ENCODE peak calls at places on chromosomes 11 and 22, in six cellular contexts. V is astrocyte of the spinal cord, J is H1, Y is mucosa of descending colon, A is upper lobe of right lung, F is astrocyte of the cerebellum. C is an unnamed sample.

GRCh38 chr22:48475661-48476345 is 1351.9 kb downstream of the BRD1 start:
- DNase-seq in A (peak; percentile 45), F (no peak), V (no peak), J (no peak), Y (no peak), C (no peak)

GRCh38 chr11:76236092-76237026 is 30.1 kb upstream of the WNT11 start:
- DNase-seq in Y (no peak), A (peak; percentile 84), J (peak; percentile 88), F (peak; percentile 20), V (no peak), C (no peak)

GRCh38 chr11:14339356-14339755 is 19.6 kb downstream of the RRAS2 start:
- DNase-seq in A (no peak), J (no peak), Y (no peak), F (no peak), V (no peak), C (no peak)

GRCh38 chr11:125164422-125165110 is at the start of gene PKNOX2:
- DNase-seq in F (peak; percentile 52), Y (peak; percentile 74), A (peak; percentile 86), J (peak; percentile 93), V (peak; percentile 81), C (peak; percentile 89)

GRCh38 chr11:74388678-74389327 is 9.4 kb downstream of the PGM2L1 start:
- DNase-seq in F (peak; percentile 29), Y (no peak), V (peak; percentile 57), J (peak; percentile 61), A (no peak), C (no peak)

GRCh38 chr11:124199702-124200101 is 16.6 kb downstream of the OR10D3 start:
- DNase-seq in J (no peak), A (no peak), F (peak; percentile 1), Y (no peak), V (peak; percentile 48), C (no peak)

GRCh38 chr22:40507491-40507890 is 129.0 kb downstream of the MRTFA start:
- DNase-seq in Y (no peak), A (no peak), F (no peak), J (no peak), V (no peak), C (no peak)

GRCh38 chr11:83801799-83802198 is 515.6 kb upstream of the CCDC90B start:
- DNase-seq in F (no peak), J (no peak), Y (no peak), A (no peak), V (no peak), C (no peak)

GRCh38 chr22:29158546-29158945 is 47.1 kb upstream of the EMID1 start:
- DNase-seq in F (peak; percentile 53), A (peak; percentile 11), J (no peak), Y (no peak), V (peak; percentile 6), C (no peak)

GRCh38 chr22:29715240-29715639 is 4.6 kb upstream of the CABP7 start:
- DNase-seq in V (no peak), Y (no peak), A (no peak), F (no peak), J (no peak), C (no peak)

GRCh38 chr22:33958741-33959140 is 38.5 kb upstream of the LARGE1 start:
- DNase-seq in A (no peak), Y (no peak), J (no peak), F (no peak), V (no peak), C (no peak)

GRCh38 chr11:45752136-45752535 is 52.8 kb upstream of the SLC35C1 start:
- DNase-seq in A (no peak), Y (no peak), V (no peak), J (no peak), F (no peak), C (no peak)

GRCh38 chr11:45745065-45745811 is 59.7 kb upstream of the SLC35C1 start:
- DNase-seq in F (no peak), A (no peak), J (no peak), Y (peak; percentile 30), V (no peak), C (no peak)

GRCh38 chr11:45750439-45750838 is 54.5 kb upstream of the SLC35C1 start:
- DNase-seq in A (peak; percentile 39), J (no peak), F (no peak), Y (no peak), V (no peak), C (no peak)

GRCh38 chr11:45751430-45751829 is 53.5 kb upstream of the SLC35C1 start:
- DNase-seq in Y (no peak), J (peak; percentile 51), A (no peak), V (no peak), F (no peak), C (no peak)

GRCh38 chr11:45748801-45749200 is 56.1 kb upstream of the SLC35C1 start:
- DNase-seq in Y (no peak), V (no peak), A (no peak), J (no peak), F (no peak), C (no peak)
- TF ChIP-seq CTCF in Y (no peak), V (no peak), A (no peak), J (no peak), F (no peak), C (no peak)

GRCh38 chr11:42543844-42544243 is 768.0 kb upstream of the API5 start:
- DNase-seq in J (no peak), V (no peak), F (no peak), Y (no peak), A (no peak), C (no peak)
- TF ChIP-seq CTCF in J (no peak), V (no peak), F (no peak), Y (no peak), A (no peak), C (no peak)

GRCh38 chr22:24106385-24107381 is 74.6 kb upstream of the SUSD2 start:
- DNase-seq in V (no peak), J (peak; percentile 49), F (no peak), A (no peak), Y (peak; percentile 39), C (no peak)

GRCh38 chr22:24109649-24110048 is 71.6 kb upstream of the SUSD2 start:
- DNase-seq in Y (no peak), A (no peak), J (no peak), F (no peak), V (no peak), C (no peak)

GRCh38 chr22:24107668-24108067 is 73.6 kb upstream of the SUSD2 start:
- DNase-seq in A (no peak), J (no peak), Y (peak; percentile 58), V (peak; percentile 87), F (peak; percentile 93), C (no peak)

GRCh38 chr22:24105661-24106060 is 75.6 kb upstream of the SUSD2 start:
- DNase-seq in J (no peak), A (no peak), V (no peak), Y (no peak), F (no peak), C (no peak)

GRCh38 chr22:24108073-24108472 is 73.2 kb upstream of the SUSD2 start:
- DNase-seq in A (no peak), Y (no peak), J (no peak), F (no peak), V (no peak), C (no peak)
- TF ChIP-seq CTCF in A (no peak), Y (no peak), J (peak; percentile 44), F (no peak), V (no peak), C (no peak)

DNA sequence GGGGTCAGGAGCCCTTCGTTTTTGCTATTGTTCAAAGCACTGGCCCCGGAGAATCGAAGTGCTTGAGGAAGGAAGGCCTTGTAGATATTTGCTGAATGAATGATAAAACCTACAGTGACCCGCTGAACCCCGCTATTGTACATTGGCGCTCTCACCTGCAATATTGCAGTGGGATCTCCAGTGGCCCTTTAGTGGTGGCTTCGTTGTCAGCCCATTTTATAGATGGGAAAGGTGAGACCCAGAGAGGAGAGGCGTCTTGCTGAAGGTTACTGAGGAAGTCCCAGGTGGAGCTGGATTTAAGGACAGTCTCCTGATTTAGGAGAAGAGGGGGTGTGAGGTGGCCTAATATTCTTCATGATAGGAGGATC is 1.2 kb downstream of the CDC42EP2 start:
- DNase-seq in J (no peak), V (peak; percentile 14), A (no peak), Y (no peak), F (no peak), C (no peak)
- TF ChIP-seq CTCF in J (no peak), V (no peak), A (peak; percentile 18), Y (no peak), F (no peak), C (no peak)

DNA sequence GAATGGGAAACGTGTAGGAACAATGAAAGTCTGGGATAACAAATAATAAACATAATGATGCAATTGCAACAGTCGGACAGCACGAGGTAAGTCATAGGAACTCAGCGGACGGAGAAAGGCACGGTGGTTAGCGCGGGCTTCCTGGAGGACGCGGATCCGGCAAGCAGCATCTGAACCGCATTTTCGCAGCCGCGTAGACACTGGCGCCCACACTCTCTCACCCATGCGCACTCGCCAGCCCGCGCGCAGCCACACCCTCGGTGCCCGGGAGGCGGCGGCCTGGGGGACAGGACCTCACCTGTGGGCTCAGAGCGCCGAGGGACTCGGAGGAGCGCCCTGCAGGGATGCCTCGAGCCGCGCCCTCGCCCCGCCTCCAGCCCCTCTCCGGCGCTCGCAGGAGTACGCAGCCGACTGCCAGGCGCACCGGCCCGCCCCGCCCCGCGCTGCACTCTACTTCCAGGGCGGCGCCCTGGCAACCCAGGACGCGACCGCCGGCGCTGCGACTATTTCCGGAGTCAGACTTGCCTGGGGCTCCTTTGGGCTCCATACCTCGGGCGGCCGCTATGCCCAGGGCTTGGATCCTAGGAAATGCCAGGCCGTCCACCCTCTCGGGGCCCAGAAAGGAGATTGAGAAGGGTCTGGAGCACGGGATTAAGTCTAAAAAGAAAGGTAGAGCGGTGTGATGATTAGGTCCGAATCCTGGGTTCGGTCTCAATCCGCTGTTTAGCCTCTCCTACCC is at the start of gene TTLL1:
- DNase-seq in J (peak; percentile 95), V (peak; percentile 89), A (peak; percentile 96), Y (peak; percentile 94), F (peak; percentile 34), C (peak; percentile 57)
- TF ChIP-seq CTCF in J (no peak), V (no peak), A (peak; percentile 12), Y (no peak), F (no peak), C (no peak)

GRCh38 chr11:12871251-12871650 is 137.9 kb upstream of the RASSF10 start:
- DNase-seq in V (no peak), F (no peak), A (no peak), J (no peak), Y (no peak), C (no peak)

GRCh38 chr11:12871788-12872321 is 137.3 kb upstream of the RASSF10 start:
- DNase-seq in J (no peak), V (no peak), F (no peak), A (no peak), Y (no peak), C (no peak)

GRCh38 chr11:12865871-12866595 is 143.1 kb upstream of the RASSF10 start:
- DNase-seq in F (no peak), V (no peak), A (no peak), Y (no peak), J (no peak), C (no peak)

GRCh38 chr11:12867531-12867930 is 141.6 kb upstream of the RASSF10 start:
- DNase-seq in V (no peak), J (no peak), Y (no peak), F (no peak), A (no peak), C (no peak)

GRCh38 chr11:12868315-12869073 is 140.6 kb upstream of the RASSF10 start:
- DNase-seq in F (no peak), J (no peak), V (peak; percentile 53), Y (no peak), A (no peak), C (no peak)
- TF ChIP-seq CTCF in F (peak; percentile 32), J (no peak), V (peak; percentile 39), Y (no peak), A (no peak), C (peak; percentile 20)

C was measured in D721Med.